ENCODE peak calls at places on chromosomes 12 and 14, in six cellular contexts. One of them, this sample, is unnamed.

GRCh38 chr14:98955741-98956070 is 316.3 kb downstream of the BCL11B start:
- DNase-seq in GM10248: no peak
- DNase-seq in activated B cell treated with CpG ODN at 0.5 μM for 24 hours: no peak
- DNase-seq in GM20000: no peak
- DNase-seq in astrocyte of the cerebellum: no peak
- DNase-seq in hepatocyte: no peak
- DNase-seq in this sample: no peak

GRCh38 chr12:104314242-104314614 is 10.7 kb downstream of the EID3 start:
- DNase-seq in GM10248: no peak
- DNase-seq in activated B cell treated with CpG ODN at 0.5 μM for 24 hours: no peak
- DNase-seq in GM20000: no peak
- DNase-seq in astrocyte of the cerebellum: no peak
- DNase-seq in hepatocyte: no peak
- DNase-seq in this sample: no peak

GRCh38 chr12:7989827-7990491 is 42.6 kb upstream of the FOXJ2 start:
- DNase-seq in GM10248: peak; percentile 44
- DNase-seq in activated B cell treated with CpG ODN at 0.5 μM for 24 hours: no peak
- DNase-seq in GM20000: peak; percentile 22
- DNase-seq in astrocyte of the cerebellum: no peak
- DNase-seq in hepatocyte: no peak
- DNase-seq in this sample: no peak

GRCh38 chr12:530871-531270 is 71.1 kb downstream of the B4GALNT3 start:
- DNase-seq in GM10248: no peak
- DNase-seq in activated B cell treated with CpG ODN at 0.5 μM for 24 hours: no peak
- DNase-seq in GM20000: no peak
- DNase-seq in astrocyte of the cerebellum: no peak
- DNase-seq in hepatocyte: no peak
- DNase-seq in this sample: no peak

GRCh38 chr12:48973992-48974673 is 2.6 kb upstream of the WNT10B start:
- DNase-seq in GM10248: peak; percentile 63
- DNase-seq in activated B cell treated with CpG ODN at 0.5 μM for 24 hours: no peak
- DNase-seq in GM20000: peak; percentile 67
- DNase-seq in astrocyte of the cerebellum: no peak
- DNase-seq in hepatocyte: peak; percentile 71
- DNase-seq in this sample: peak; percentile 63

GRCh38 chr12:116927244-116927940 is 16.6 kb downstream of the FBXW8 start:
- DNase-seq in GM10248: no peak
- DNase-seq in activated B cell treated with CpG ODN at 0.5 μM for 24 hours: no peak
- DNase-seq in GM20000: no peak
- DNase-seq in astrocyte of the cerebellum: no peak
- DNase-seq in hepatocyte: no peak
- DNase-seq in this sample: no peak

GRCh38 chr12:104562763-104563162 is 106.0 kb downstream of the CHST11 start:
- DNase-seq in GM10248: no peak
- DNase-seq in activated B cell treated with CpG ODN at 0.5 μM for 24 hours: no peak
- DNase-seq in GM20000: no peak
- DNase-seq in astrocyte of the cerebellum: no peak
- DNase-seq in hepatocyte: no peak
- DNase-seq in this sample: no peak

GRCh38 chr14:105622329-105622955 is 96.1 kb downstream of the TMEM121 start:
- DNase-seq in GM10248: no peak
- DNase-seq in activated B cell treated with CpG ODN at 0.5 μM for 24 hours: no peak
- DNase-seq in GM20000: no peak
- DNase-seq in astrocyte of the cerebellum: no peak
- DNase-seq in hepatocyte: no peak
- DNase-seq in this sample: no peak

GRCh38 chr12:76201758-76202157 is 117.3 kb upstream of the NAP1L1 start:
- DNase-seq in GM10248: no peak
- DNase-seq in activated B cell treated with CpG ODN at 0.5 μM for 24 hours: no peak
- DNase-seq in GM20000: no peak
- DNase-seq in astrocyte of the cerebellum: no peak
- DNase-seq in hepatocyte: no peak
- DNase-seq in this sample: no peak

GRCh38 chr14:68141531-68142088 is 322.0 kb downstream of the RAD51B start:
- DNase-seq in GM10248: no peak
- DNase-seq in activated B cell treated with CpG ODN at 0.5 μM for 24 hours: no peak
- DNase-seq in GM20000: no peak
- DNase-seq in astrocyte of the cerebellum: no peak
- DNase-seq in hepatocyte: peak; percentile 39
- DNase-seq in this sample: no peak

GRCh38 chr14:40697221-40697620 is 909.5 kb upstream of the LRFN5 start:
- DNase-seq in GM10248: no peak
- DNase-seq in activated B cell treated with CpG ODN at 0.5 μM for 24 hours: no peak
- DNase-seq in GM20000: no peak
- DNase-seq in astrocyte of the cerebellum: no peak
- DNase-seq in hepatocyte: no peak
- DNase-seq in this sample: no peak

GRCh38 chr12:95790912-95791849 is 617 bp upstream of the NTN4 start:
- DNase-seq in GM10248: peak; percentile 24
- DNase-seq in activated B cell treated with CpG ODN at 0.5 μM for 24 hours: peak; percentile 26
- DNase-seq in GM20000: peak; percentile 40
- DNase-seq in astrocyte of the cerebellum: no peak
- DNase-seq in hepatocyte: peak; percentile 43
- DNase-seq in this sample: peak; percentile 20

GRCh38 chr12:114701553-114701952 is 17.6 kb upstream of the TBX3 start:
- DNase-seq in GM10248: no peak
- DNase-seq in activated B cell treated with CpG ODN at 0.5 μM for 24 hours: no peak
- DNase-seq in GM20000: no peak
- DNase-seq in astrocyte of the cerebellum: no peak
- DNase-seq in hepatocyte: no peak
- DNase-seq in this sample: no peak

GRCh38 chr14:94392510-94392935 is 4.1 kb upstream of the SERPINA1 start:
- DNase-seq in GM10248: peak; percentile 35
- DNase-seq in activated B cell treated with CpG ODN at 0.5 μM for 24 hours: no peak
- DNase-seq in GM20000: peak; percentile 28
- DNase-seq in astrocyte of the cerebellum: no peak
- DNase-seq in hepatocyte: peak; percentile 23
- DNase-seq in this sample: no peak

GRCh38 chr12:69397978-69398377 is 38.4 kb downstream of the YEATS4 start:
- DNase-seq in GM10248: no peak
- DNase-seq in activated B cell treated with CpG ODN at 0.5 μM for 24 hours: no peak
- DNase-seq in GM20000: no peak
- DNase-seq in astrocyte of the cerebellum: no peak
- DNase-seq in hepatocyte: no peak
- DNase-seq in this sample: no peak

GRCh38 chr14:61573748-61574513 is 121.4 kb upstream of the HIF1A start:
- DNase-seq in GM10248: no peak
- DNase-seq in activated B cell treated with CpG ODN at 0.5 μM for 24 hours: no peak
- DNase-seq in GM20000: no peak
- DNase-seq in astrocyte of the cerebellum: no peak
- DNase-seq in hepatocyte: no peak
- DNase-seq in this sample: no peak

GRCh38 chr12:24679135-24679534 is 269.8 kb downstream of the BCAT1 start:
- DNase-seq in GM10248: no peak
- DNase-seq in activated B cell treated with CpG ODN at 0.5 μM for 24 hours: no peak
- DNase-seq in GM20000: no peak
- DNase-seq in astrocyte of the cerebellum: no peak
- DNase-seq in hepatocyte: peak; percentile 28
- DNase-seq in this sample: no peak

GRCh38 chr12:126668538-126668937 is 1598.4 kb upstream of the TMEM132C start:
- DNase-seq in GM10248: no peak
- DNase-seq in activated B cell treated with CpG ODN at 0.5 μM for 24 hours: no peak
- DNase-seq in GM20000: no peak
- DNase-seq in astrocyte of the cerebellum: peak; percentile 64
- DNase-seq in hepatocyte: no peak
- DNase-seq in this sample: no peak

GRCh38 chr14:93285048-93285447 is 47.8 kb downstream of the BTBD7 start:
- DNase-seq in GM10248: no peak
- DNase-seq in activated B cell treated with CpG ODN at 0.5 μM for 24 hours: no peak
- DNase-seq in GM20000: peak; percentile 8
- DNase-seq in astrocyte of the cerebellum: peak; percentile 32
- DNase-seq in hepatocyte: no peak
- DNase-seq in this sample: no peak

DNA sequence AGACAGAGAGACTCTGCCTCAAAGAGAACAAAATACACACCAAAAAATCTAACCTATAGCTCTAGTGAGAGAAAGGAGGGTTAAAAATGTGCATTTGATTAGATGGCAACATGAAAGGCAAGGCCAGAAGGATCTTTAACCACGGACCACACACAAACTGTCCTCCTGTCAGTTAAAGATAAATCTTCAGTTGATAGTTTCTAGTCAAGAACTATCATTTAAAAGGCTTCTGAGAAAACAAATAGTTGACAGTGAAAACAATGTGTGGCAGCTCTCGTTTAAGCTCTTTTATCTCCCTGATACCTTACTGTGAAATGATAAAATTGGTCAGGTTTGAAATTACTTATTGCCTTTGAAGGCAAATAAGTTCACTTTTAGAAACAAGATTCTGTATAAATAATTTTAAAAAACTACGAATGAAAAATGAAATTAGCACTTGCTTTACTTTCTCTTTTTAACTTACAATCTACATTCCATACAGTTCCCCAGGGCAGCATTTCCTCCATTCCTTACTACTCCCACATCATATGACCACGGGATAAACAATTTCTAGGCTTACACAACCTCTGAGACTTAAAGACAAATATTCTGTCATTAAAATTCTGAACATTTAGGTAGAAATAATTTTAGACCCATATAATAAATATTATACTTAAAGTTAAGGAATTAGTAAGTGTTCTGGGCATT is 71.4 kb upstream of the GNPNAT1 start:
- DNase-seq in GM10248: no peak
- DNase-seq in activated B cell treated with CpG ODN at 0.5 μM for 24 hours: no peak
- DNase-seq in GM20000: no peak
- DNase-seq in astrocyte of the cerebellum: peak; percentile 33
- DNase-seq in hepatocyte: peak; percentile 20
- DNase-seq in this sample: no peak
- TF ChIP-seq CTCF in GM10248: no peak
- TF ChIP-seq CTCF in activated B cell treated with CpG ODN at 0.5 μM for 24 hours: no peak
- TF ChIP-seq CTCF in GM20000: no peak
- TF ChIP-seq CTCF in astrocyte of the cerebellum: no peak
- TF ChIP-seq CTCF in hepatocyte: no peak
- TF ChIP-seq CTCF in this sample: no peak

DNA sequence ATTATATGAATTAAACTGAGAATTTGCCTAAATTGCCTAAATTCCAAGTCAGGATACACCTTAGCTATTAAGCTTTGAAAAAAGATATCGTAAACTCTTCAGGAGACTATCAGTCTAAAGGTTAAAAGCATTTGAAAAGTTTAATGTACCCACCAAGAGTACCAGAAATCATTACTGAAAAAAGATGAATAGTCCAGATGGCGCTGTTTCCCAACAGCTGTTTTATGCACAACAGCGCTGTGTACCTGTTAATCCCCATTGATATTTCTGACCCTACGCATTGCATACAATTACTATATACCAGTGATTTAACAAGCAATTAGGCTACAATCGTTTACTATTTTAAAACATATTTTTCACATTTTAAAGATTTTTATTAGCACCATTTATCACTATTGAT is 185.0 kb downstream of the PLCZ1 start:
- DNase-seq in GM10248: no peak
- DNase-seq in activated B cell treated with CpG ODN at 0.5 μM for 24 hours: no peak
- DNase-seq in GM20000: no peak
- DNase-seq in astrocyte of the cerebellum: no peak
- DNase-seq in hepatocyte: no peak
- DNase-seq in this sample: no peak
- TF ChIP-seq CTCF in GM10248: no peak
- TF ChIP-seq CTCF in activated B cell treated with CpG ODN at 0.5 μM for 24 hours: no peak
- TF ChIP-seq CTCF in GM20000: no peak
- TF ChIP-seq CTCF in astrocyte of the cerebellum: no peak
- TF ChIP-seq CTCF in hepatocyte: no peak
- TF ChIP-seq CTCF in this sample: peak; percentile 22

DNA sequence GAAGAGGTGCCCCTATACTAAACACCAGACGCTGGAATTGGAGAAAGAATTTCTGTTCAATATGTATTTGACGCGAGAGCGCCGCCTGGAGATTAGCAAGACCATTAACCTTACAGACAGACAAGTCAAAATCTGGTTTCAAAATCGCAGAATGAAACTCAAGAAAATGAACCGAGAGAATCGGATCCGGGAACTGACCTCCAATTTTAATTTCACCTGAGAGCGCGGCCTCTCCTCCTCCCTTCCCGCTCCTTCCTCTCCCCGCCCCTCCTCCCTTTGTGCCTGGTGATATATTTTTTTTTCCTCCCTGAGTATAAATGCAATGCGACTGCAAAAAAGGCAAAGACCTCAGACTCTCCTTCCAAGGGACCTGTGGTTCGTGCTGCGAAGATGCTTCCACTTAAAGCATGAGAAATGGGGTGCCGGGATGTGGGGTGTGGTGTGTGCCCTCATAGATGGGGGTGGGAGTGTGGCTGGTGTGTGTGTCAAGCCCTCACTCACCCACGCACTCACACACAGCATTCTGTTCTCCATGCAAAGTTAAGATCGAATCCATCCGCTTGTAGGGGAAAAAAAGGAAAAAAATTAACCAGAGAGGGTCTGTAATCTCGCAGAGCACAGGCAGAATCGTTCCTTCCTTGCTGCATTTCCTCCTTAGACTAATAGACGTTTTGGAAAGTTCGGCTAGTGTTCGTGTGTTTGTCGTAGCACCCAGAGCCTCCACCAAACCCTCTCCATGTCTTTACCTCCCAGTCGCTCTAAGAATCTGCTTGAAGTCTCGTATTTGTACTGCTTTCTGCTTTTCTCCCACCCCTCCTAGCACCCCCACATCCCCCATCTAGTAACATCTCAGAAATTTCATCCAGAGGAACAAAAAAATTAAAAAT is 4.5 kb downstream of the HOXC10 start:
- DNase-seq in GM10248: peak; percentile 68
- DNase-seq in activated B cell treated with CpG ODN at 0.5 μM for 24 hours: no peak
- DNase-seq in GM20000: peak; percentile 80
- DNase-seq in astrocyte of the cerebellum: no peak
- DNase-seq in hepatocyte: peak; percentile 74
- DNase-seq in this sample: no peak
- TF ChIP-seq CTCF in GM10248: peak; percentile 58
- TF ChIP-seq CTCF in activated B cell treated with CpG ODN at 0.5 μM for 24 hours: no peak
- TF ChIP-seq CTCF in GM20000: peak; percentile 54
- TF ChIP-seq CTCF in astrocyte of the cerebellum: peak; percentile 39
- TF ChIP-seq CTCF in hepatocyte: peak; percentile 52
- TF ChIP-seq CTCF in this sample: peak; percentile 48

GRCh38 chr12:40970320-40970907 is 217.7 kb upstream of the PDZRN4 start:
- DNase-seq in GM10248: no peak
- DNase-seq in activated B cell treated with CpG ODN at 0.5 μM for 24 hours: no peak
- DNase-seq in GM20000: no peak
- DNase-seq in astrocyte of the cerebellum: no peak
- DNase-seq in hepatocyte: no peak
- DNase-seq in this sample: no peak
- TF ChIP-seq CTCF in GM10248: no peak
- TF ChIP-seq CTCF in activated B cell treated with CpG ODN at 0.5 μM for 24 hours: no peak
- TF ChIP-seq CTCF in GM20000: no peak
- TF ChIP-seq CTCF in astrocyte of the cerebellum: no peak
- TF ChIP-seq CTCF in hepatocyte: no peak
- TF ChIP-seq CTCF in this sample: peak; percentile 39